ENCODE peak calls at places on chromosomes 16 and 17, in ten cellular contexts. N is naive B cell; O is adrenal gland; R is stimulated activated CD8-positive, alpha-beta memory T cell treated with anti-CD3 and anti-CD28 coated beads, Interleukin-15, amount 100 ng/mL, for 24 hours; W is neuronal stem cell; S is non-pigmented ciliary epithelial cell; Y is skeletal muscle cell; X is IMR-90; H is fibroblast of mammary gland; I is hippocampal formation. M is an unnamed sample.

GRCh38 chr17:27506348-27507218 is 50.3 kb downstream of the KSR1 start:
- DNase-seq in N (peak; percentile 29), O (no peak), R (no peak), W (no peak), S (no peak), Y (no peak), X (no peak), H (no peak), I (no peak), M (no peak)

GRCh38 chr17:28746611-28747045 is 2.8 kb downstream of the TRAF4 start:
- DNase-seq in N (no peak), O (no peak), R (no peak), W (no peak), S (no peak), Y (peak; percentile 53), X (no peak), H (no peak), I (peak; percentile 38), M (no peak)

GRCh38 chr16:19846421-19846820 is 38.2 kb downstream of the GPRC5B start:
- DNase-seq in N (no peak), O (no peak), R (no peak), W (no peak), S (no peak), Y (no peak), X (no peak), H (no peak), I (no peak), M (no peak)

GRCh38 chr17:33038740-33039139 is 47.1 kb downstream of the SPACA3 start:
- DNase-seq in N (no peak), O (peak; percentile 30), R (no peak), W (peak; percentile 64), S (no peak), Y (no peak), X (peak; percentile 15), H (peak; percentile 37), I (peak; percentile 5), M (no peak)

GRCh38 chr17:28811594-28812135 is 30.9 kb downstream of the FAM222B start:
- DNase-seq in N (no peak), O (no peak), R (no peak), W (peak; percentile 24), S (no peak), Y (no peak), X (peak; percentile 21), H (peak; percentile 28), I (no peak), M (peak; percentile 21)

GRCh38 chr16:49036126-49036525 is 245.5 kb downstream of the CBLN1 start:
- DNase-seq in N (no peak), O (no peak), R (no peak), W (no peak), S (no peak), Y (no peak), X (no peak), H (no peak), I (no peak), M (no peak)

GRCh38 chr17:81097943-81098308 is 63.0 kb downstream of the BAIAP2 start:
- DNase-seq in N (no peak), O (no peak), R (no peak), W (no peak), S (no peak), Y (no peak), X (peak; percentile 30), H (peak; percentile 61), I (no peak), M (peak; percentile 62)

GRCh38 chr17:74870512-74870911 is 2.3 kb downstream of the FDXR start:
- DNase-seq in N (no peak), O (peak; percentile 91), R (no peak), W (no peak), S (peak; percentile 40), Y (no peak), X (peak; percentile 70), H (peak; percentile 74), I (no peak), M (no peak)

M was measured in SJSA1.